ENCODE peak calls at places on chromosomes 13 and 19, in seven cellular contexts. F is astrocyte of the cerebellum; A is stimulated activated CD4-positive, alpha-beta T cell treated with anti-CD3 and anti-CD28 coated beads, Interleukin-1b, Interleukin-23, amount 100 ng/mL, for 24 hours; I is putamen; H is pancreas; Y is ecto neural progenitor cell; T is endothelial cell. N is an unnamed sample.

GRCh38 chr19:38064661-38065425 is 157.8 kb downstream of the SIPA1L3 start:
- DNase-seq in H (no peak), A (no peak), T (no peak), F (no peak), Y (no peak), I (no peak), N (no peak)

GRCh38 chr19:33660426-33661160 is 38.8 kb downstream of the CHST8 start:
- DNase-seq in I (no peak), A (no peak), T (no peak), F (no peak), H (no peak), Y (no peak), N (no peak)

GRCh38 chr19:33825556-33825955 is 28.9 kb downstream of the KCTD15 start:
- DNase-seq in F (no peak), I (no peak), H (no peak), T (no peak), A (no peak), Y (peak), N (no peak)

GRCh38 chr13:76086729-76087128 is 450.6 kb downstream of the LMO7 start:
- DNase-seq in T (no peak), A (no peak), Y (no peak), H (no peak), I (no peak), F (no peak), N (no peak)

GRCh38 chr19:1045247-1045603 is 5.3 kb downstream of the ABCA7 start:
- DNase-seq in T (no peak), I (no peak), Y (no peak), F (no peak), A (peak), H (peak), N (peak)

GRCh38 chr13:83765796-83766195 is 116.5 kb downstream of the SLITRK1 start:
- DNase-seq in F (no peak), A (no peak), T (no peak), H (no peak), Y (no peak), I (peak), N (no peak)

GRCh38 chr13:30037306-30037705 is 186.9 kb upstream of the UBL3 start:
- DNase-seq in F (peak), Y (peak), A (no peak), H (no peak), I (no peak), T (peak), N (no peak)

GRCh38 chr19:42076375-42076944 is 494 bp downstream of the ZNF574 start:
- DNase-seq in I (no peak), H (peak), F (no peak), T (no peak), A (peak), Y (no peak), N (peak)

GRCh38 chr13:64453831-64454230 is 2776.3 kb downstream of the PCDH9 start:
- DNase-seq in H (no peak), T (no peak), Y (peak), A (no peak), I (no peak), F (no peak), N (no peak)

GRCh38 chr19:54282706-54283105 is 1.8 kb upstream of the LILRB2 start:
- DNase-seq in A (no peak), I (no peak), Y (no peak), T (no peak), F (no peak), H (no peak), N (no peak)

GRCh38 chr13:110305949-110306339 is 1.0 kb downstream of the COL4A1 start:
- DNase-seq in I (no peak), T (no peak), F (no peak), Y (no peak), A (no peak), H (no peak), N (no peak)

GRCh38 chr13:67100723-67101122 is 129.4 kb downstream of the PCDH9 start:
- DNase-seq in I (no peak), Y (no peak), A (no peak), T (no peak), H (no peak), F (no peak), N (peak)

GRCh38 chr19:58581227-58582141 is 8.3 kb upstream of the MZF1 start:
- DNase-seq in A (peak), I (peak), H (peak), F (peak), T (peak), Y (peak), N (peak)

GRCh38 chr19:5664515-5664914 is 15.8 kb downstream of the MICOS13 start:
- DNase-seq in A (no peak), Y (no peak), F (no peak), H (no peak), I (no peak), T (no peak), N (no peak)

GRCh38 chr13:76725211-76725610 is 161.0 kb downstream of the KCTD12 start:
- DNase-seq in H (no peak), I (no peak), F (peak), T (no peak), A (no peak), Y (no peak), N (no peak)

GRCh38 chr19:56076413-56076998 is 44.6 kb downstream of the ZNF787 start:
- DNase-seq in F (peak), H (no peak), I (no peak), Y (no peak), A (no peak), T (peak), N (peak)

GRCh38 chr13:39913928-39914327 is 258.5 kb downstream of the COG6 start:
- DNase-seq in A (no peak), T (no peak), F (no peak), H (no peak), I (no peak), Y (no peak), N (no peak)

GRCh38 chr13:109771926-109772325 is 14.5 kb downstream of the IRS2 start:
- DNase-seq in H (no peak), F (no peak), I (no peak), Y (no peak), T (no peak), A (no peak), N (no peak)

GRCh38 chr19:28577199-28577598 is 635.8 kb downstream of the UQCRFS1 start:
- DNase-seq in H (no peak), F (no peak), T (no peak), Y (no peak), I (no peak), A (no peak), N (no peak)

GRCh38 chr13:21674271-21675009 is 3.6 kb downstream of the FGF9 start:
- DNase-seq in I (no peak), H (no peak), A (no peak), Y (peak), F (no peak), T (peak), N (no peak)

GRCh38 chr13:74015137-74015536 is 119.1 kb downstream of the KLF12 start:
- DNase-seq in T (no peak), H (no peak), F (no peak), Y (no peak), I (no peak), A (no peak), N (no peak)

GRCh38 chr13:41456768-41457588 is at the start of gene RGCC:
- DNase-seq in A (peak), F (no peak), I (peak), Y (peak), H (peak), T (peak), N (peak)

GRCh38 chr19:21921691-21922180 is 85.8 kb upstream of the ZNF43 start:
- DNase-seq in T (no peak), Y (no peak), F (no peak), I (no peak), H (no peak), A (no peak), N (no peak)

GRCh38 chr13:112145221-112146072 is 78.5 kb downstream of the SOX1 start:
- DNase-seq in F (no peak), H (no peak), Y (peak), T (no peak), I (no peak), A (no peak), N (no peak)

GRCh38 chr13:95485518-95486144 is 66.9 kb upstream of the CLDN10 start:
- DNase-seq in A (no peak), H (no peak), F (no peak), I (no peak), Y (no peak), T (no peak), N (no peak)

GRCh38 chr13:77563110-77563509 is 27.6 kb downstream of the SCEL start:
- DNase-seq in A (no peak), Y (no peak), T (no peak), F (peak), I (no peak), H (no peak), N (no peak)

GRCh38 chr19:1929051-1929742 is 11.8 kb upstream of the CSNK1G2 start:
- DNase-seq in H (peak), F (no peak), I (peak), T (peak), Y (peak), A (peak), N (peak)

GRCh38 chr13:36090592-36090991 is 40.6 kb downstream of the DCLK1 start:
- DNase-seq in F (no peak), A (no peak), T (no peak), H (no peak), Y (no peak), I (no peak), N (no peak)

GRCh38 chr19:49861127-49861526 is 6.2 kb downstream of the PNKP start:
- DNase-seq in Y (no peak), H (peak), T (no peak), A (no peak), F (no peak), I (no peak), N (no peak)

GRCh38 chr13:50910483-50910805 is 853 bp downstream of the RNASEH2B start:
- DNase-seq in T (peak), A (no peak), F (no peak), Y (no peak), I (no peak), H (no peak), N (peak)